ENCODE peak calls at places on chromosomes 3 and 15, in five cellular contexts. J, T, P, Q and B are unnamed samples.

GRCh38 chr3:141710888-141711616 is 27.0 kb upstream of the RNF7 start:
- DNase-seq in T (peak; percentile 94), Q (no peak), P (no peak), J (no peak), B (peak; percentile 81)

GRCh38 chr3:129596194-129597086 is 10.0 kb downstream of the PLXND1 start:
- DNase-seq in Q (no peak), J (no peak), T (peak; percentile 96), P (peak; percentile 71), B (peak; percentile 99)

GRCh38 chr15:70235347-70235746 is 137.6 kb upstream of the TLE3 start:
- DNase-seq in P (no peak), Q (no peak), T (no peak), J (no peak), B (no peak)

GRCh38 chr15:41950505-41950904 is 21.9 kb downstream of the EHD4 start:
- DNase-seq in Q (no peak), J (no peak), P (no peak), T (peak; percentile 43), B (no peak)

GRCh38 chr3:192892981-192893827 is 24.5 kb downstream of the MB21D2 start:
- DNase-seq in T (peak; percentile 91), P (no peak), J (no peak), Q (peak; percentile 74), B (no peak)

GRCh38 chr15:57384816-57385215 is 8.5 kb downstream of the CGNL1 start:
- DNase-seq in Q (no peak), J (no peak), P (no peak), T (peak; percentile 72), B (peak; percentile 87)

GRCh38 chr3:113912551-113913246 is 35.1 kb upstream of the ZDHHC23 start:
- DNase-seq in T (peak; percentile 77), P (no peak), Q (peak; percentile 24), J (peak; percentile 29), B (peak; percentile 34)

GRCh38 chr3:8987673-8988655 is 24.7 kb upstream of the RAD18 start:
- DNase-seq in T (peak; percentile 40), J (peak; percentile 65), P (peak; percentile 72), Q (peak; percentile 71), B (peak; percentile 99)

GRCh38 chr3:11604139-11604895 is 39.4 kb downstream of the VGLL4 start:
- DNase-seq in J (no peak), P (no peak), Q (no peak), T (peak; percentile 90), B (peak; percentile 35)

GRCh38 chr3:143998266-143998665 is 26.6 kb downstream of the DIPK2A start:
- DNase-seq in T (peak; percentile 72), Q (no peak), J (no peak), P (no peak), B (peak; percentile 60)

GRCh38 chr15:90316139-90316538 is 35.9 kb upstream of the ZNF774 start:
- DNase-seq in Q (no peak), T (no peak), P (no peak), J (no peak), B (no peak)

GRCh38 chr3:152200476-152201422 is 68.0 kb upstream of the MBNL1 start:
- DNase-seq in J (no peak), T (no peak), P (no peak), Q (no peak), B (no peak)

GRCh38 chr3:42979044-42979962 is at the start of gene GASK1A:
- DNase-seq in T (no peak), Q (no peak), P (peak; percentile 46), J (peak; percentile 41), B (no peak)

GRCh38 chr3:52721002-52721741 is 15.3 kb downstream of the SPCS1 start:
- DNase-seq in T (no peak), Q (no peak), J (no peak), P (no peak), B (no peak)

GRCh38 chr3:179450901-179451334 is 352 bp downstream of the GNB4 start:
- DNase-seq in P (peak; percentile 42), J (no peak), Q (peak; percentile 8), T (peak; percentile 23), B (peak; percentile 80)

GRCh38 chr15:31488437-31489204 is 162.0 kb downstream of the KLF13 start:
- DNase-seq in P (peak; percentile 82), T (peak; percentile 91), Q (peak; percentile 97), J (peak; percentile 76), B (peak; percentile 98)

GRCh38 chr15:65824941-65825544 is 33.0 kb upstream of the DENND4A start:
- DNase-seq in P (no peak), T (peak; percentile 73), Q (no peak), J (no peak), B (no peak)

GRCh38 chr3:186598108-186598784 is 14.6 kb upstream of the AHSG start:
- DNase-seq in P (no peak), Q (no peak), J (no peak), T (peak; percentile 45), B (no peak)

DNA sequence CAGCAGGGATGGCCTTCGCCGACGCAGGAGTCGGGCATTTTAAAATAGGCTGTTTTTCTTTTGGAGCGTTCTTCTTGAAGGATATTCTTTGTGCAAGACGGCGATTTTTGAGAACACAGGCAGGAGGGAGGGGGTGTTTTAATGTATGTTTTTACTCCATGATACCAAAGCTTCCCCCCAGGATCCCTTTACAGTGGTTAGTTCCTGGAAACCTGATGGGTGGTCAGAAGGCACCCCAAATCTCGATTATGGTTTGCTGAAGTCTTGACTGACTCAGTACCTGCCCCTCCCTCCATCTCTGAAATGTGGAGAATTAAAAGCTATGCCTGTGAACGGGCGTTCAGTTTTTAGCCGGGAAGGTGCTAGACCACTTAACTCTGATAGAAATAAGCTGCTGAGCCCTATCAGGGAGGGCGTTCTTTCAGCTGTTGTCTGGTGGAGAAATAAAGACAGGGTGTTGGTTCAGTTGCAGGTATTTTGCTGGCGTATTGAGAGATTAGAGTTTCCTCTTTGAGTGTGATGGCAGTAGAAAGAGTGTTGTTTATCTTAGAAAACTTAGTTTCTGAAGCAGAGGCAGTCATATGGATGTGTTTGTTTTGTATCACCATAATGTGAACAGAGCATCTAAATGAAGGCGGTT is 3.4 kb downstream of the IGF1R start:
- DNase-seq in Q (no peak), J (no peak), T (peak; percentile 38), P (no peak), B (no peak)
- H3K4me3 ChIP-seq in Q (peak overlapping the region; percentile 84), J (peak overlapping the region; percentile 100), T (peak overlapping the region; percentile 85), P (no peak overlapping the region), B (peak overlapping the region; percentile 85)

DNA sequence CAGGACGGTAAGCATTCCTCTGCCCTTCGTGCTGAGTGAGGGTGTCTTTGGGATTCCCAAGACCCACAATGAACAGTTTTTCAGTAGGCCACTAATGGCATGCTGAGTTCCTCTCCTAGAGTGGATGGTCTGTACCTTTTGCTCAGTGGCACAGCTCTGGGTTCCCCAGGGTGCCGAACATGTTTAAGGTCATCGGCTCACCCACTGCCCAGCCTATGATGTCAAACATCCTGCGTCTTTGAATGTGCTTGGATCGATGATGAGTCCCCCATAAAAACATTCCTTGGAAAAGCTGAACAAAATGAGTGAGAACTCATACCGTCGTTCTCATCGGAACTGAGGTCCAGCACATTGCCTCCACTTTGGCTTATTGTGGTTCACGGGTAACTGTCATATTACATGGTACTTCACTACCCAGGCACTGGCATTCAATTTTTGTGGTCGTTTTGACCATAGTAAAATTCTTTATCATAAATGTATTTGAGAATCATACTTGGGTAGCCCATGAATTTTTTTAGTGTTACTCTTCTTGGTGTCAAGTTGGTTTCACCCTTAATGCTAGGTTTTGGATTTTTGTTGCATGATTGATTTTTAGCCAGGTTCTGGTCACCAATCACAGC is 118.2 kb downstream of the SNRPN start:
- DNase-seq in J (no peak), P (no peak), T (no peak), Q (no peak), B (no peak)
- H3K9me3 ChIP-seq in J (peaks cover 97% of the 10 kb centered on the region), P (peaks cover 100% of the 10 kb centered on the region), T (peaks cover 100% of the 10 kb centered on the region), Q (peaks cover 85% of the 10 kb centered on the region), B (peaks cover 95% of the 10 kb centered on the region)

GRCh38 chr3:15347104-15347736 is 14.8 kb upstream of the SH3BP5 start:
- DNase-seq in T (no peak), Q (no peak), J (no peak), P (no peak), B (no peak)
- H3K4me3 ChIP-seq in T (no peak overlapping the region), Q (no peak overlapping the region), J (no peak overlapping the region), P (no peak overlapping the region), B (no peak overlapping the region)

DNA sequence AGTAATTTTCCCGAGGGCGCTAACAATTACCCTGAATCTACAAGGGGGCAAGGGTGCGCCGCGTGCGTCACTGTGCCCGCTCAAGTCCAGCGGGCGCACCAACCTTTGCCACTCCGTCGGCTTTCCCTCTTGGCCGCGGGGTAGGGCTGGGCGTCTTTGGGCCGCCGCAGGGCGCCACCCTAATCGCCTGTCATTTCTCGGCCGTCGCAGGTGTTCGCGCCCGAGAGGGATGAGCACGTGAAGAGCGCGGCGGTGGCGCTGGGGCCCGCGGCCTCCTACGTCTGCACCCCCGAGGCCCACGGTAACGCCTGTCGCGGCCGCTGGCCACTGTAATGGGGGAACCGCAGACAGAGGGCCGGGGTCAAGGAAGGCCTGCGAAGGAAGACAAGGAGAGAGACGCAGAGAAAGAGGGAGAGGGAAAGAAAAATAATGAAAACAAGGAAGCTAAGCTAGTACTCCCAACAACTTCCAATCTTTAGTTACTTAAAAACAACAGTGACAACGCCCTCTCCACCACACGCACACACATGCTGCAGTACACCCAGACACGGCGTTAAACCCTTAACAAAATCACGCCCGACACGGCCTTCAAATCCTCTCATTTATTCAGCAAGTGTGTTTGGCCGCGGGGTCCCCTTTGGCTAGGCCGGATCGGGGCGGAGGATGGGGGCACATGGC is 3.8 kb downstream of the SKOR1 start:
- DNase-seq in J (no peak), T (no peak), P (no peak), Q (no peak), B (peak; percentile 73)
- H3K9me3 ChIP-seq in J (peaks cover 12% of the 10 kb centered on the region), T (peaks cover 13% of the 10 kb centered on the region), P (no peaks in the 10 kb centered on the region), Q (no peaks in the 10 kb centered on the region), B (no peaks in the 10 kb centered on the region)